ENCODE peak calls at places on chromosome 5, in six cellular contexts. O, S, V, F, Z and E are unnamed samples.

GRCh38 chr5:132228241-132229035 is 785 bp upstream of the P4HA2 start:
- DNase-seq in O (no peak), S (no peak), V (no peak), F (peak), Z (no peak), E (peak)

GRCh38 chr5:43676083-43676840 is 73.3 kb downstream of the NNT start:
- DNase-seq in O (no peak), S (no peak), V (no peak), F (no peak), Z (no peak), E (no peak)

GRCh38 chr5:73544429-73545402 is 20.7 kb downstream of the ANKRA2 start:
- DNase-seq in O (peak), S (peak), V (no peak), F (peak), Z (no peak), E (peak)

GRCh38 chr5:94785111-94785510 is 166.6 kb downstream of the SLF1 start:
- DNase-seq in O (no peak), S (no peak), V (no peak), F (no peak), Z (no peak), E (no peak)

GRCh38 chr5:110038297-110038997 is 348.7 kb downstream of the MAN2A1 start:
- DNase-seq in O (peak), S (no peak), V (no peak), F (no peak), Z (no peak), E (no peak)

GRCh38 chr5:1002836-1003235 is 5.8 kb upstream of the NKD2 start:
- DNase-seq in O (no peak), S (no peak), V (no peak), F (no peak), Z (no peak), E (no peak)

GRCh38 chr5:3609120-3609681 is 13.6 kb downstream of the IRX1 start:
- DNase-seq in O (no peak), S (no peak), V (no peak), F (no peak), Z (no peak), E (no peak)

GRCh38 chr5:79552984-79553383 is 39.0 kb upstream of the HOMER1 start:
- DNase-seq in O (peak), S (no peak), V (no peak), F (no peak), Z (no peak), E (no peak)

GRCh38 chr5:85293139-85293785 is 908.6 kb upstream of the EDIL3 start:
- DNase-seq in O (peak), S (no peak), V (no peak), F (peak), Z (peak), E (no peak)
- H3K4me3 ChIP-seq in O (no peak), S (peak), V (no peak), F (peak), Z (peak), E (no peak)

GRCh38 chr5:52787600-52788504 is at the start of the genes ITGA1 and PELO:
- DNase-seq in O (peak), S (peak), V (peak), F (peak), Z (no peak), E (peak)
- TF ChIP-seq CTCF in O (peak), S (peak), V (peak), F (peak), Z (peak), E (peak)

GRCh38 chr5:179438461-179438860 is 93.2 kb upstream of the ADAMTS2 start:
- DNase-seq in O (no peak), S (no peak), V (no peak), F (no peak), Z (no peak), E (no peak)

GRCh38 chr5:179438041-179438441 is 92.8 kb upstream of the ADAMTS2 start:
- DNase-seq in O (peak), S (no peak), V (no peak), F (peak), Z (no peak), E (no peak)

GRCh38 chr5:179436321-179437122 is 91.3 kb upstream of the ADAMTS2 start:
- DNase-seq in O (no peak), S (no peak), V (no peak), F (no peak), Z (no peak), E (no peak)

GRCh38 chr5:179435731-179436315 is 90.6 kb upstream of the ADAMTS2 start:
- DNase-seq in O (peak), S (no peak), V (no peak), F (no peak), Z (no peak), E (no peak)

DNA sequence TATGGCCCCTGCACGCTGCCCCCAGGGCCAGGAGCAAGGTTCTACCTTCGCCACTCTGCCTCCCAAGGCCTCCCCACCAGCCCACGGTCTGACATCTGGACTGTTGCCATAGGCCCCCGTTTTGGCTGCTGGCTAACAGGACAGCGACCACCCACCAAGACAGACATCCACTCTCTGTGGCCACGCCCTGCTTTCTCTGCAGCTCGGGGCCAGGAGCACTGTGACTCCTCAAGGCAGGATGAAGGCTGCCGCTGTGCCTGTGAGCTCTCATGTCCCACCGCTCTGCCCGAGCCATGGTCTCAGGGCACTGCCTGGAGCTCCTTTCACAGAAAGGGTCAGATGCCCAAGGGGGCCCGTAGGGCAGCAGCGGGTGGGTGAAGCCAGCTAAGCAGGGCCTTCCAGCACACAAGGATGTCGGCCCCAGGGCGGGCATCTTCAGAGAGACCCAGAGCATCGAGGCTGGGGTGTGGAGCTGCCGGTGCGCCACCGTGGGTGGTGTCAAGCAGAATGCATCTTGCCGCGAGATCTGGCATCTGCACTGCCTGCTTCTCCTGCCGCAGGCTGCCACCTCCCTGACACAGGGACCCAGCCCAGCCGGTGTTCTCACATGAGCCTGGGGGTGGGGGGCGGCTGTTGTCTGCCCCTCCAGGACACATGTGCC is 92.2 kb upstream of the ADAMTS2 start:
- DNase-seq in O (no peak), S (no peak), V (no peak), F (no peak), Z (no peak), E (no peak)
- H3K4me3 ChIP-seq in O (no peak), S (no peak), V (no peak), F (no peak), Z (no peak), E (no peak)

DNA sequence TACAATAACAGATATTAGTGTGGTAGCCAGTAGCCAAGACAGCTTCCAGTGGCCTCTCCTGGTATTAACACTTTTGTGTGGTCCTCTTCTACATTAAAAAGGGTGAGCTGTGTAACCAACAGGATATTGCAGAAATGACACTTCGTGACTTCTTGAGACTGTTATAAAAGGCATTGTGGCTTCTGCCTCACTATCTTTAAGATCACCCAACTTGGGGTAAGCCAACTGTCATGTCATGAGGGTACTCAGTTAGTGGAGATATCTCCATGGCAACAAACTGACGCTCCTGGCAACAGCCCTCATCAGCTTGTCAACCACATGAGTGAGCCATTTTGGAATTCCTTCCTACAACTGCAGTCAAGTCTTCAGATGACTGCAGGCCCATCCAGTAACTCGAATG is 121.7 kb downstream of the DEPDC1B start:
- DNase-seq in O (no peak), S (no peak), V (no peak), F (no peak), Z (no peak), E (no peak)
- TF ChIP-seq CTCF in O (no peak), S (no peak), V (no peak), F (no peak), Z (no peak), E (no peak)